ENCODE peak calls at places on chromosomes 12 and 14, in eight cellular contexts. One of them, this sample, is unnamed.

GRCh38 chr12:42935756-42936155 is 346.2 kb upstream of the PRICKLE1 start:
- DNase-seq in COR-L47: no peak
- DNase-seq in lung: no peak
- DNase-seq in non-pigmented ciliary epithelial cell: no peak
- DNase-seq in nucleus accumbens: no peak
- DNase-seq in DMS153: no peak
- DNase-seq in M059J: peak; percentile 78
- DNase-seq in amniotic stem cell: no peak
- DNase-seq in this sample: no peak

GRCh38 chr12:70260610-70261009 is 17.4 kb downstream of the CNOT2 start:
- DNase-seq in COR-L47: no peak
- DNase-seq in lung: no peak
- DNase-seq in non-pigmented ciliary epithelial cell: no peak
- DNase-seq in nucleus accumbens: no peak
- DNase-seq in DMS153: no peak
- DNase-seq in M059J: no peak
- DNase-seq in amniotic stem cell: no peak
- DNase-seq in this sample: peak; percentile 81

GRCh38 chr12:127485528-127485927 is 781.4 kb upstream of the TMEM132C start:
- DNase-seq in COR-L47: no peak
- DNase-seq in lung: no peak
- DNase-seq in non-pigmented ciliary epithelial cell: peak; percentile 89
- DNase-seq in nucleus accumbens: no peak
- DNase-seq in DMS153: no peak
- DNase-seq in M059J: peak; percentile 91
- DNase-seq in amniotic stem cell: peak; percentile 91
- DNase-seq in this sample: no peak

GRCh38 chr14:22319526-22320352 is 269.3 kb downstream of the DAD1 start:
- DNase-seq in COR-L47: peak; percentile 52
- DNase-seq in lung: peak; percentile 61
- DNase-seq in non-pigmented ciliary epithelial cell: no peak
- DNase-seq in nucleus accumbens: peak; percentile 28
- DNase-seq in DMS153: peak; percentile 35
- DNase-seq in M059J: peak; percentile 64
- DNase-seq in amniotic stem cell: peak; percentile 30
- DNase-seq in this sample: peak; percentile 84

GRCh38 chr14:44449694-44450093 is 57.4 kb downstream of the FSCB start:
- DNase-seq in COR-L47: no peak
- DNase-seq in lung: no peak
- DNase-seq in non-pigmented ciliary epithelial cell: no peak
- DNase-seq in nucleus accumbens: no peak
- DNase-seq in DMS153: no peak
- DNase-seq in M059J: no peak
- DNase-seq in amniotic stem cell: no peak
- DNase-seq in this sample: no peak

GRCh38 chr12:68109444-68110217 is 49.9 kb downstream of the IFNG start:
- DNase-seq in COR-L47: no peak
- DNase-seq in lung: no peak
- DNase-seq in non-pigmented ciliary epithelial cell: no peak
- DNase-seq in nucleus accumbens: no peak
- DNase-seq in DMS153: no peak
- DNase-seq in M059J: no peak
- DNase-seq in amniotic stem cell: no peak
- DNase-seq in this sample: no peak

GRCh38 chr12:71333418-71333817 is 106.2 kb upstream of the LGR5 start:
- DNase-seq in COR-L47: no peak
- DNase-seq in lung: no peak
- DNase-seq in non-pigmented ciliary epithelial cell: no peak
- DNase-seq in nucleus accumbens: no peak
- DNase-seq in DMS153: no peak
- DNase-seq in M059J: no peak
- DNase-seq in amniotic stem cell: no peak
- DNase-seq in this sample: no peak

GRCh38 chr12:46402451-46402850 is 29.9 kb upstream of the SLC38A2 start:
- DNase-seq in COR-L47: no peak
- DNase-seq in lung: no peak
- DNase-seq in non-pigmented ciliary epithelial cell: no peak
- DNase-seq in nucleus accumbens: no peak
- DNase-seq in DMS153: no peak
- DNase-seq in M059J: peak; percentile 94
- DNase-seq in amniotic stem cell: no peak
- DNase-seq in this sample: no peak

GRCh38 chr12:56104815-56105476 is 587 bp downstream of the PA2G4 start:
- DNase-seq in COR-L47: no peak
- DNase-seq in lung: no peak
- DNase-seq in non-pigmented ciliary epithelial cell: no peak
- DNase-seq in nucleus accumbens: no peak
- DNase-seq in DMS153: no peak
- DNase-seq in M059J: no peak
- DNase-seq in amniotic stem cell: no peak
- DNase-seq in this sample: peak; percentile 50

GRCh38 chr12:92762773-92763172 is 60.0 kb downstream of the PLEKHG7 start:
- DNase-seq in COR-L47: no peak
- DNase-seq in lung: no peak
- DNase-seq in non-pigmented ciliary epithelial cell: no peak
- DNase-seq in nucleus accumbens: no peak
- DNase-seq in DMS153: no peak
- DNase-seq in M059J: no peak
- DNase-seq in amniotic stem cell: no peak
- DNase-seq in this sample: no peak

GRCh38 chr14:68783408-68784297 is 9.2 kb downstream of the ZFP36L1 start:
- DNase-seq in COR-L47: no peak
- DNase-seq in lung: no peak
- DNase-seq in non-pigmented ciliary epithelial cell: no peak
- DNase-seq in nucleus accumbens: no peak
- DNase-seq in DMS153: no peak
- DNase-seq in M059J: peak; percentile 31
- DNase-seq in amniotic stem cell: no peak
- DNase-seq in this sample: no peak

GRCh38 chr12:122489038-122489437 is 11.7 kb downstream of the ZCCHC8 start:
- DNase-seq in COR-L47: no peak
- DNase-seq in lung: no peak
- DNase-seq in non-pigmented ciliary epithelial cell: no peak
- DNase-seq in nucleus accumbens: no peak
- DNase-seq in DMS153: no peak
- DNase-seq in M059J: no peak
- DNase-seq in amniotic stem cell: no peak
- DNase-seq in this sample: no peak

GRCh38 chr12:84604541-84604940 is 308.1 kb downstream of the SLC6A15 start:
- DNase-seq in COR-L47: no peak
- DNase-seq in lung: no peak
- DNase-seq in non-pigmented ciliary epithelial cell: no peak
- DNase-seq in nucleus accumbens: no peak
- DNase-seq in DMS153: no peak
- DNase-seq in M059J: no peak
- DNase-seq in amniotic stem cell: no peak
- DNase-seq in this sample: no peak

GRCh38 chr12:120628919-120629318 is 11.5 kb upstream of the CABP1 start:
- DNase-seq in COR-L47: no peak
- DNase-seq in lung: no peak
- DNase-seq in non-pigmented ciliary epithelial cell: no peak
- DNase-seq in nucleus accumbens: no peak
- DNase-seq in DMS153: no peak
- DNase-seq in M059J: no peak
- DNase-seq in amniotic stem cell: no peak
- DNase-seq in this sample: no peak